ENCODE peak calls at places on chromosome 4, in seven cellular contexts. W is activated naive CD4-positive, alpha-beta T cell treated with anti-CD3 and anti-CD28 coated beads, Interleukin-2, amount 10 ng/mL, durations not matched to agents 7 days and 5 days; O is iPS-NIHi11; S is kidney glomerular epithelial cell; G is H4; B is effector memory CD4-positive, alpha-beta T cell; Y is activated T-cell treated with anti-CD3 and anti-CD28 coated beads, Interleukin-2, amount 50 U/mL, for 72 hours. Q is an unnamed sample.

GRCh38 chr4:8120518-8120917 is 38.1 kb downstream of the ABLIM2 start:
- DNase-seq in W (no peak), O (no peak), S (no peak), G (no peak), B (no peak), Y (no peak), Q (no peak)

GRCh38 chr4:4761128-4761991 is 98.1 kb upstream of the MSX1 start:
- DNase-seq in W (no peak), O (peak; percentile 77), S (no peak), G (no peak), B (no peak), Y (no peak), Q (no peak)

GRCh38 chr4:149933883-149934282 is 118.2 kb upstream of the IQCM start:
- DNase-seq in W (no peak), O (no peak), S (peak; percentile 34), G (no peak), B (no peak), Y (no peak), Q (peak; percentile 40)

GRCh38 chr4:177938226-177938625 is 496.0 kb upstream of the AGA start:
- DNase-seq in W (no peak), O (no peak), S (no peak), G (no peak), B (no peak), Y (no peak), Q (no peak)

GRCh38 chr4:74189331-74190043 is 31.6 kb downstream of the MTHFD2L start:
- DNase-seq in W (no peak), O (peak; percentile 48), S (peak; percentile 56), G (peak; percentile 63), B (no peak), Y (no peak), Q (no peak)

GRCh38 chr4:146134761-146135160 is 40.8 kb upstream of the LSM6 start:
- DNase-seq in W (no peak), O (no peak), S (peak; percentile 6), G (no peak), B (no peak), Y (no peak), Q (no peak)

GRCh38 chr4:71333960-71334951 is 4.6 kb upstream of the SLC4A4 start:
- DNase-seq in W (no peak), O (no peak), S (no peak), G (no peak), B (no peak), Y (no peak), Q (no peak)

GRCh38 chr4:121784975-121785374 is 16.1 kb upstream of the EXOSC9 start:
- DNase-seq in W (no peak), O (no peak), S (peak; percentile 74), G (peak; percentile 69), B (no peak), Y (no peak), Q (no peak)

GRCh38 chr4:126738926-126739325 is 893.8 kb upstream of the INTU start:
- DNase-seq in W (no peak), O (no peak), S (no peak), G (no peak), B (no peak), Y (no peak), Q (no peak)

GRCh38 chr4:174522183-174523002 is at the start of gene HPGD:
- DNase-seq in W (peak; percentile 82), O (peak; percentile 48), S (no peak), G (no peak), B (peak; percentile 66), Y (peak; percentile 64), Q (peak; percentile 67)

GRCh38 chr4:55154290-55154880 is 29.0 kb upstream of the KDR start:
- DNase-seq in W (no peak), O (no peak), S (no peak), G (no peak), B (no peak), Y (no peak), Q (no peak)

GRCh38 chr4:180205276-180205675 is 2037.9 kb upstream of the TENM3 start:
- DNase-seq in W (no peak), O (no peak), S (no peak), G (no peak), B (no peak), Y (no peak), Q (no peak)

GRCh38 chr4:38382492-38382891 is 281.5 kb upstream of the KLF3 start:
- DNase-seq in W (no peak), O (no peak), S (no peak), G (no peak), B (no peak), Y (no peak), Q (no peak)

GRCh38 chr4:186724861-186725419 is 1.3 kb upstream of the FAT1 start:
- DNase-seq in W (no peak), O (no peak), S (peak; percentile 76), G (peak; percentile 24), B (no peak), Y (no peak), Q (no peak)

GRCh38 chr4:137451150-137451850 is 81.0 kb downstream of the PCDH18 start:
- DNase-seq in W (no peak), O (peak; percentile 13), S (no peak), G (no peak), B (no peak), Y (no peak), Q (no peak)

GRCh38 chr4:39348371-39349265 is 17.5 kb downstream of the RFC1 start:
- DNase-seq in W (no peak), O (no peak), S (no peak), G (no peak), B (no peak), Y (peak; percentile 21), Q (no peak)

GRCh38 chr4:52853351-52853750 is 8.8 kb upstream of the RASL11B start:
- DNase-seq in W (no peak), O (no peak), S (no peak), G (no peak), B (no peak), Y (no peak), Q (no peak)

GRCh38 chr4:72290737-72291136 is 258.9 kb downstream of the NPFFR2 start:
- DNase-seq in W (no peak), O (no peak), S (no peak), G (no peak), B (no peak), Y (no peak), Q (no peak)

GRCh38 chr4:71729856-71730255 is 54.0 kb downstream of the GC start:
- DNase-seq in W (no peak), O (no peak), S (no peak), G (no peak), B (no peak), Y (no peak), Q (no peak)

GRCh38 chr4:170090667-170091052 is 904 bp upstream of the AADAT start:
- DNase-seq in W (no peak), O (no peak), S (no peak), G (no peak), B (no peak), Y (no peak), Q (no peak)

GRCh38 chr4:30818541-30818940 is 98.4 kb downstream of the PCDH7 start:
- DNase-seq in W (no peak), O (no peak), S (no peak), G (no peak), B (no peak), Y (no peak), Q (no peak)

GRCh38 chr4:121462660-121463261 is 81.9 kb upstream of the QRFPR start:
- DNase-seq in W (peak; percentile 63), O (peak; percentile 52), S (peak; percentile 50), G (peak; percentile 75), B (no peak), Y (peak; percentile 47), Q (peak; percentile 73)

Q was measured in testis.